ENCODE peak calls at places on chromosomes 4 and X, in six cellular contexts. K, U, F, J, O and W are unnamed samples.

GRCh38 chr4:122326908-122327307 is 51.9 kb upstream of the ADAD1 start:
- DNase-seq in K (no peak), U (no peak), F (no peak), J (no peak), O (no peak), W (no peak)

GRCh38 chr4:128288689-128289106 is 1.1 kb upstream of the PGRMC2 start:
- DNase-seq in K (peak; percentile 23), U (peak; percentile 54), F (peak; percentile 34), J (no peak), O (no peak), W (no peak)

GRCh38 chr4:123351713-123352112 is 44.9 kb upstream of the SPRY1 start:
- DNase-seq in K (no peak), U (no peak), F (no peak), J (no peak), O (no peak), W (no peak)

GRCh38 chr4:140012688-140013087 is 141.3 kb downstream of the MAML3 start:
- DNase-seq in K (peak; percentile 13), U (peak; percentile 94), F (peak; percentile 75), J (no peak), O (peak; percentile 56), W (peak; percentile 10)

GRCh38 chr4:41930139-41930831 is 4.9 kb upstream of the TMEM33 start:
- DNase-seq in K (no peak), U (no peak), F (no peak), J (no peak), O (no peak), W (no peak)

GRCh38 chr4:2803624-2804448 is 11.0 kb downstream of the SH3BP2 start:
- DNase-seq in K (peak; percentile 73), U (no peak), F (peak; percentile 51), J (no peak), O (no peak), W (no peak)

GRCh38 chrX:21840199-21840557 is 761 bp downstream of the MBTPS2 start:
- DNase-seq in K (no peak), U (peak; percentile 12), F (no peak), J (no peak), O (no peak), W (no peak)

GRCh38 chr4:48343531-48343930 is 2.2 kb downstream of the SLAIN2 start:
- DNase-seq in K (no peak), U (peak; percentile 52), F (peak; percentile 57), J (no peak), O (no peak), W (no peak)

GRCh38 chrX:69618803-69619202 is 2.9 kb downstream of the EDA start:
- DNase-seq in K (peak; percentile 48), U (peak; percentile 18), F (peak; percentile 3), J (no peak), O (no peak), W (no peak)

GRCh38 chr4:189305500-189305899 is 635.2 kb upstream of the FRG1 start:
- DNase-seq in K (no peak), U (no peak), F (no peak), J (no peak), O (no peak), W (no peak)

GRCh38 chr4:37138019-37138653 is 106.4 kb upstream of the NWD2 start:
- DNase-seq in K (no peak), U (no peak), F (no peak), J (no peak), O (no peak), W (no peak)

GRCh38 chrX:152206426-152206825 is 68.0 kb upstream of the MAGEA10 start:
- DNase-seq in K (no peak), U (no peak), F (no peak), J (no peak), O (no peak), W (no peak)

GRCh38 chr4:158949094-158949493 is 153.8 kb upstream of the RAPGEF2 start:
- DNase-seq in K (no peak), U (peak; percentile 71), F (peak; percentile 51), J (no peak), O (no peak), W (no peak)

GRCh38 chr4:149344436-149344835 is 471.2 kb downstream of the IQCM start:
- DNase-seq in K (no peak), U (peak; percentile 31), F (peak; percentile 21), J (no peak), O (no peak), W (no peak)